ENCODE peak calls at places on chromosomes 1 and 21, in five cellular contexts. N is endothelial cell; X is neural crest cell; A is AG09309; D is CD8-positive, alpha-beta T cell. G is an unnamed sample.

GRCh38 chr1:26897351-26897750 is 2.9 kb downstream of the GPATCH3 start:
- DNase-seq in N (no peak), X (no peak), A (no peak), D (no peak), G (no peak)

GRCh38 chr21:42310411-42311001 is 4.7 kb downstream of the TFF3 start:
- DNase-seq in N (no peak), X (no peak), A (no peak), D (no peak), G (no peak)

GRCh38 chr1:27528701-27529637 is 39.0 kb upstream of the WASF2 start:
- DNase-seq in N (no peak), X (no peak), A (no peak), D (no peak), G (no peak)

GRCh38 chr1:93679546-93679945 is 2.1 kb downstream of the BCAR3 start:
- DNase-seq in N (no peak), X (no peak), A (no peak), D (no peak), G (no peak)

GRCh38 chr1:172252925-172253324 is 167.6 kb upstream of the C1orf105 start:
- DNase-seq in N (no peak), X (no peak), A (no peak), D (no peak), G (no peak)

GRCh38 chr1:184822267-184822666 is 67.6 kb upstream of the EDEM3 start:
- DNase-seq in N (no peak), X (no peak), A (no peak), D (no peak), G (no peak)

GRCh38 chr1:94031591-94031990 is 89.4 kb downstream of the ABCA4 start:
- DNase-seq in N (no peak), X (no peak), A (no peak), D (no peak), G (no peak)

GRCh38 chr21:32043458-32043857 is 170.6 kb downstream of the HUNK start:
- DNase-seq in N (no peak), X (no peak), A (no peak), D (no peak), G (no peak)

GRCh38 chr1:59645893-59646292 is 168.9 kb upstream of the HOOK1 start:
- DNase-seq in N (no peak), X (no peak), A (peak), D (no peak), G (no peak)

GRCh38 chr1:22387888-22388564 is 63.6 kb upstream of the ZBTB40 start:
- DNase-seq in N (no peak), X (no peak), A (peak), D (no peak), G (no peak)

GRCh38 chr1:192747942-192748341 is 60.9 kb upstream of the RGS2 start:
- DNase-seq in N (no peak), X (no peak), A (no peak), D (no peak), G (no peak)

GRCh38 chr1:21573971-21574458 is 64.8 kb downstream of the ALPL start:
- DNase-seq in N (peak), X (peak), A (no peak), D (no peak), G (no peak)

GRCh38 chr1:48687271-48688045 is 89.2 kb downstream of the BEND5 start:
- DNase-seq in N (no peak), X (no peak), A (no peak), D (no peak), G (no peak)

GRCh38 chr1:172360960-172361359 is 59.5 kb upstream of the C1orf105 start:
- DNase-seq in N (no peak), X (no peak), A (no peak), D (no peak), G (no peak)

GRCh38 chr1:41485605-41486004 is 1.1 kb upstream of the EDN2 start:
- DNase-seq in N (no peak), X (no peak), A (no peak), D (no peak), G (no peak)

GRCh38 chr1:243343970-243344749 is 88.3 kb downstream of the SDCCAG8 start:
- DNase-seq in N (no peak), X (no peak), A (no peak), D (no peak), G (peak)

GRCh38 chr1:234226106-234226818 is 147.0 kb upstream of the COA6 start:
- DNase-seq in N (no peak), X (no peak), A (no peak), D (no peak), G (no peak)

GRCh38 chr1:68016364-68016763 is 34.1 kb downstream of the DIRAS3 start:
- DNase-seq in N (no peak), X (no peak), A (peak), D (no peak), G (no peak)

GRCh38 chr1:59142663-59143487 is 154.0 kb upstream of the FGGY start:
- DNase-seq in N (no peak), X (no peak), A (peak), D (no peak), G (peak)

GRCh38 chr1:162387226-162388082 is 5.9 kb downstream of the C1orf226 start:
- DNase-seq in N (no peak), X (no peak), A (no peak), D (no peak), G (peak)

GRCh38 chr1:241762713-241763339 is 85.2 kb upstream of the EXO1 start:
- DNase-seq in N (no peak), X (no peak), A (no peak), D (no peak), G (no peak)

GRCh38 chr1:178308438-178308837 is 188.3 kb downstream of the CLEC20A start:
- DNase-seq in N (no peak), X (no peak), A (no peak), D (no peak), G (no peak)

GRCh38 chr1:227942021-227942715 is 5.6 kb downstream of the WNT9A start:
- DNase-seq in N (peak), X (no peak), A (no peak), D (no peak), G (no peak)

GRCh38 chr1:1462318-1462966 is 9.1 kb upstream of the ATAD3B start:
- DNase-seq in N (no peak), X (no peak), A (no peak), D (no peak), G (peak)

GRCh38 chr21:16117331-16117730 is 387.5 kb downstream of the USP25 start:
- DNase-seq in N (no peak), X (no peak), A (no peak), D (no peak), G (no peak)

GRCh38 chr1:156658945-156659574 is 17.1 kb downstream of the BCAN start:
- DNase-seq in N (no peak), X (no peak), A (no peak), D (no peak), G (no peak)

GRCh38 chr21:33419538-33420123 is 16.4 kb downstream of the IFNGR2 start:
- DNase-seq in N (no peak), X (no peak), A (no peak), D (no peak), G (no peak)

GRCh38 chr1:230054092-230054749 is 12.8 kb upstream of the GALNT2 start:
- DNase-seq in N (no peak), X (no peak), A (no peak), D (no peak), G (no peak)

GRCh38 chr1:34985063-34985770 is at the start of gene TMEM35B:
- DNase-seq in N (peak), X (peak), A (no peak), D (peak), G (peak)

GRCh38 chr1:166952002-166952746 is 23.2 kb downstream of the ILDR2 start:
- DNase-seq in N (no peak), X (no peak), A (no peak), D (no peak), G (no peak)

GRCh38 chr1:30634507-30634906 is 88.9 kb downstream of the MATN1 start:
- DNase-seq in N (no peak), X (no peak), A (no peak), D (no peak), G (no peak)

DNA sequence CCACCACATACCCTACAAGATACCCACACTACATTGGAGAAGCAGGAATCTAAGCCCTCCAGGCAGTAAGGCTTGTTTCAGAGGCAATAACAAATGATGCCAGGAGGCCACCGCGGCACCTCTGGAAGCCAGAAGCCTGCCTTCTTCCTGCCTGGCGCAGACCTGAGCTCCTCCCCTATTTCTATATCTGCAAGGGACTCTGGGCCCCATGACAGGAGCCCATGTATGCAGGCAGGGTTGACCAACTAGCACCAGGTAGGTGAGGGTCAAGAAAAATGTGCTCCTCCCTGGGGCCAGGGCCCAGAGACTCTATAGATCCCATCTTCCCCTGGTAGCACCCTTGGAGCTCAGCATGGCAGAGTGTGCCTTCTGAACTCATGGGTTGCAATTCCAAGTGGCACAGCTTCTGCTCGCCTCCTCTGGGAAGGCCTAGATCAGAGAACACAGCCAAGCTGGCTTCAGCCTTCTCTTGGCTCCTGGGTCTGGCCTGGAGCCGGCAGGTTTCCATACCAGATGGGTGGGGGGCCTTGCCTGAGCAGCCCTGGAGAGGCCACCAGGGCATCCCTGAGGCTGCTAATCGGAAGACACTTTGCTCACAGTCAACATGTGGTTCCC is 85.1 kb downstream of the STUM start:
- DNase-seq in N (no peak), X (no peak), A (no peak), D (no peak), G (no peak)
- TF ChIP-seq CTCF in N (no peak), X (no peak), A (no peak), D (no peak), G (no peak)

GRCh38 chr21:20998456-20998789 is 214 bp downstream of the NCAM2 start:
- DNase-seq in N (no peak), X (no peak), A (no peak), D (no peak), G (no peak)
- TF ChIP-seq CTCF in N (no peak), X (no peak), A (no peak), D (no peak), G (no peak)

DNA sequence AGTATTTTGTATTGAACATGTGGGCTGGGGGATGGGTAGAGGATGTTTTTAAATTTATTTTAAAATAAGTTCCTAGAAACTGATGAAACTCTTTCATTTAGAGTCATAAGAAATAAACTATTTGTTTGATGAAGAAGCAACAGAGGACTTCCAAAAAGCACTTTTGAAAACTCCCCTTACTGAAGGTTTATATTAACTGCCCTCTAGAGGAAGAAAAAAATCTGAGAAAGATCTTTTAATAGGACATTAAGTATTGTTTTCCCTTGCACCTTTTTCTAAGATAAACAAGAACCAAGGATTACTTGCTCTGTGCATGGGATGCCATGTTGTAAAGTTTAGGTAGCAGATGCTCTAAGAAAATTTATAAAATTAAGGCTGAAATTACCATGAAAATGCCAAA is 14.1 kb downstream of the DISP1 start:
- DNase-seq in N (no peak), X (no peak), A (no peak), D (no peak), G (no peak)
- TF ChIP-seq CTCF in N (no peak), X (peak), A (no peak), D (no peak), G (no peak)

DNA sequence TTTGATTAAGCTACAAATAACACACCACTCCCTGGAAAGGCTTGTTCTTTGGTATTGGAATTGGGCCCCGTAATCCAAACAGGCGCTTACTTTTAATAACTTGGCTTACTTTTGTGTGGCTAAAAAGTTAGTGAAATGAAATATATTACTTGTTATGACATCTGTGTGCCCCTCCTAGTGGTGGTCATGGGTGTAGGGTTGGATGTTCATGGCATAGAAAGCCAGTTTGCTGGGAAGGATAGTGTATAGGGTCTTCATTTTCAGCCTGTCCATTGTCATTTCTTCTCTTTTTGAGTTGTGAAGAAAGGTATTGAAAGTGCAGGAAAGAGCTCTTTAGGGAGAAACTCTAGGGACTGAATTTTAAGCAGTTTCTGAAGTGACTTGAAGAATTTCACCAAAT is 5.9 kb downstream of the CDC14A start:
- DNase-seq in N (no peak), X (no peak), A (no peak), D (no peak), G (no peak)
- TF ChIP-seq CTCF in N (peak), X (peak), A (peak), D (peak), G (no peak)

DNA sequence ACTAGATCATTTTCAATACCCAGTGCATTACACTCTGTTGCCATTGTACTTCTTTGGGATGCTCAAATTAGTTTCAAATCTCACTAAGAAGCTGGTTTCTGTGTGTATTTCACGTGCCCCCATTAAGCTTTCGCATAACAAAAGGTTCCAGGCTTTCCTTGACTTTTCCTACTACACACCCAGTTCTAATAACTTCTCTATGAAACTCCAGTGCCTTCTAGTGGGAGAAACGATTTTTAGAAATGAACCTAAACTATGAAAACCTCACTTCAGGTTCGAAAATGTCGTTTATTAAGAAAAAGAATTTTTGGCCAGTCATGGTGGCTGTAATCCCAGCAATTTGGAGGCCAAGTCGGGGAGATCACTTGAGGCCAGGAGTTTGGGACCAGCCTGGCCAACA is 2.8 kb downstream of the CFHR4 start:
- DNase-seq in N (no peak), X (no peak), A (no peak), D (no peak), G (no peak)
- TF ChIP-seq CTCF in N (no peak), X (no peak), A (no peak), D (no peak), G (no peak)

DNA sequence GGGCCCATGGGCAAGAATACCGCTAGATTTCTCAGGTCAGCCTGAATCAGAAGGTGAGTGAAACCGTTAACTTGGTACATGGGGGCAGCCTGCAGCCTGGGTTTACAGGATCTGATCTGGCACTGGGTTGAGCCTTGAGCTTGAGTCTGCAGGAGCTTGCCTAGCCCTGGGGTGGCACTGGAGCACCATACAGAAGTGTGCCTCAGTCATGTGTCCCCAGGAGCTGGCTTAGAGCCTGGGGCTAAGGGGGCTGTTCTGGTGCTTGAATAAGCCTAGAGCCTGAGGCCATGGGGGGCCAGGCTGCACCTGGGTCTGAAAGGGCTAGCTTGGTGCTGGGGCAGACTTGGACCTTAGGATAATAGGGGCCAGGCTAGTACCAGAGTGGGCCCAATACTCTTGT is 457.2 kb upstream of the PBX1 start:
- DNase-seq in N (no peak), X (no peak), A (no peak), D (no peak), G (no peak)
- TF ChIP-seq CTCF in N (no peak), X (no peak), A (no peak), D (no peak), G (no peak)

G was measured in GM13976.